ENCODE peak calls at places on chromosome 10, in five cellular contexts. One of them, this sample, is unnamed.
A peak's percentile ranks its signal among the peaks of the same experiment; 100 is the strongest.

GRCh38 chr10:28674782-28675181 is 2.5 kb upstream of the BAMBI start:
- DNase-seq in myocyte: no peak
- DNase-seq in central memory CD4-positive, alpha-beta T cell: no peak
- DNase-seq in AG04450: no peak
- DNase-seq in testis: no peak
- DNase-seq in this sample: no peak

GRCh38 chr10:122034149-122034756 is 45.3 kb downstream of the TACC2 start:
- DNase-seq in myocyte: no peak
- DNase-seq in central memory CD4-positive, alpha-beta T cell: no peak
- DNase-seq in AG04450: no peak
- DNase-seq in testis: no peak
- DNase-seq in this sample: no peak

GRCh38 chr10:15209827-15210509 is 41.5 kb upstream of the NMT2 start:
- DNase-seq in myocyte: peak; percentile 80
- DNase-seq in central memory CD4-positive, alpha-beta T cell: peak; percentile 63
- DNase-seq in AG04450: no peak
- DNase-seq in testis: peak; percentile 93
- DNase-seq in this sample: peak; percentile 69

GRCh38 chr10:50536617-50537252 is 87.0 kb downstream of the SGMS1 start:
- DNase-seq in myocyte: no peak
- DNase-seq in central memory CD4-positive, alpha-beta T cell: no peak
- DNase-seq in AG04450: no peak
- DNase-seq in testis: no peak
- DNase-seq in this sample: no peak

GRCh38 chr10:34319197-34319846 is 495.8 kb downstream of the PARD3 start:
- DNase-seq in myocyte: peak; percentile 53
- DNase-seq in central memory CD4-positive, alpha-beta T cell: no peak
- DNase-seq in AG04450: peak; percentile 90
- DNase-seq in testis: peak; percentile 21
- DNase-seq in this sample: no peak

GRCh38 chr10:63630085-63630927 is 109.1 kb downstream of the REEP3 start:
- DNase-seq in myocyte: peak; percentile 88
- DNase-seq in central memory CD4-positive, alpha-beta T cell: peak; percentile 72
- DNase-seq in AG04450: peak; percentile 90
- DNase-seq in testis: peak; percentile 87
- DNase-seq in this sample: peak; percentile 40

GRCh38 chr10:17088118-17088806 is 41.3 kb downstream of the CUBN start:
- DNase-seq in myocyte: no peak
- DNase-seq in central memory CD4-positive, alpha-beta T cell: no peak
- DNase-seq in AG04450: peak; percentile 37
- DNase-seq in testis: no peak
- DNase-seq in this sample: no peak

GRCh38 chr10:22823109-22823508 is 104.7 kb upstream of the ARMC3 start:
- DNase-seq in myocyte: peak; percentile 55
- DNase-seq in central memory CD4-positive, alpha-beta T cell: no peak
- DNase-seq in AG04450: no peak
- DNase-seq in testis: no peak
- DNase-seq in this sample: no peak

GRCh38 chr10:45557275-45557905 is 115.2 kb downstream of the ZFAND4 start:
- DNase-seq in myocyte: no peak
- DNase-seq in central memory CD4-positive, alpha-beta T cell: no peak
- DNase-seq in AG04450: no peak
- DNase-seq in testis: no peak
- DNase-seq in this sample: peak; percentile 57

GRCh38 chr10:33015798-33016547 is 57.9 kb upstream of the ITGB1 start:
- DNase-seq in myocyte: peak; percentile 76
- DNase-seq in central memory CD4-positive, alpha-beta T cell: no peak
- DNase-seq in AG04450: no peak
- DNase-seq in testis: no peak
- DNase-seq in this sample: no peak

GRCh38 chr10:7239312-7239985 is 171.4 kb downstream of the SFMBT2 start:
- DNase-seq in myocyte: no peak
- DNase-seq in central memory CD4-positive, alpha-beta T cell: no peak
- DNase-seq in AG04450: no peak
- DNase-seq in testis: no peak
- DNase-seq in this sample: peak; percentile 71

GRCh38 chr10:24944512-24945255 is 7.7 kb downstream of the PRTFDC1 start:
- DNase-seq in myocyte: peak; percentile 92
- DNase-seq in central memory CD4-positive, alpha-beta T cell: no peak
- DNase-seq in AG04450: no peak
- DNase-seq in testis: no peak
- DNase-seq in this sample: no peak

GRCh38 chr10:12448729-12449391 is 99.5 kb downstream of the CAMK1D start:
- DNase-seq in myocyte: peak; percentile 70
- DNase-seq in central memory CD4-positive, alpha-beta T cell: peak; percentile 93
- DNase-seq in AG04450: peak; percentile 69
- DNase-seq in testis: peak; percentile 47
- DNase-seq in this sample: peak; percentile 84

GRCh38 chr10:14879055-14879800 is 562 bp downstream of the SUV39H2 start:
- DNase-seq in myocyte: no peak
- DNase-seq in central memory CD4-positive, alpha-beta T cell: peak; percentile 37
- DNase-seq in AG04450: no peak
- DNase-seq in testis: peak; percentile 35
- DNase-seq in this sample: peak; percentile 34

GRCh38 chr10:128854965-128855364 is 612.1 kb upstream of the MGMT start:
- DNase-seq in myocyte: no peak
- DNase-seq in central memory CD4-positive, alpha-beta T cell: no peak
- DNase-seq in AG04450: no peak
- DNase-seq in testis: peak; percentile 90
- DNase-seq in this sample: no peak

GRCh38 chr10:1004294-1004693 is 16.1 kb downstream of the GTPBP4 start:
- DNase-seq in myocyte: peak; percentile 45
- DNase-seq in central memory CD4-positive, alpha-beta T cell: no peak
- DNase-seq in AG04450: no peak
- DNase-seq in testis: no peak
- DNase-seq in this sample: no peak

GRCh38 chr10:108112218-108112617 is 947.7 kb upstream of the SORCS1 start:
- DNase-seq in myocyte: no peak
- DNase-seq in central memory CD4-positive, alpha-beta T cell: no peak
- DNase-seq in AG04450: no peak
- DNase-seq in testis: no peak
- DNase-seq in this sample: no peak

GRCh38 chr10:118564114-118564513 is 31.3 kb downstream of the PRLHR start:
- DNase-seq in myocyte: no peak
- DNase-seq in central memory CD4-positive, alpha-beta T cell: no peak
- DNase-seq in AG04450: no peak
- DNase-seq in testis: no peak
- DNase-seq in this sample: no peak

GRCh38 chr10:48567346-48567745 is 37.5 kb downstream of the ARHGAP22 start:
- DNase-seq in myocyte: no peak
- DNase-seq in central memory CD4-positive, alpha-beta T cell: no peak
- DNase-seq in AG04450: no peak
- DNase-seq in testis: no peak
- DNase-seq in this sample: no peak

GRCh38 chr10:84140036-84140379 is 699 bp downstream of the GHITM start:
- DNase-seq in myocyte: peak; percentile 12
- DNase-seq in central memory CD4-positive, alpha-beta T cell: no peak
- DNase-seq in AG04450: no peak
- DNase-seq in testis: peak; percentile 43
- DNase-seq in this sample: no peak

GRCh38 chr10:60334991-60335390 is 54.7 kb downstream of the ANK3 start:
- DNase-seq in myocyte: no peak
- DNase-seq in central memory CD4-positive, alpha-beta T cell: no peak
- DNase-seq in AG04450: no peak
- DNase-seq in testis: no peak
- DNase-seq in this sample: no peak

GRCh38 chr10:119759832-119760231 is 34.0 kb downstream of the INPP5F start:
- DNase-seq in myocyte: no peak
- DNase-seq in central memory CD4-positive, alpha-beta T cell: no peak
- DNase-seq in AG04450: no peak
- DNase-seq in testis: no peak
- DNase-seq in this sample: no peak

GRCh38 chr10:77355844-77356243 is 281.8 kb downstream of the KCNMA1 start:
- DNase-seq in myocyte: no peak
- DNase-seq in central memory CD4-positive, alpha-beta T cell: no peak
- DNase-seq in AG04450: peak; percentile 64
- DNase-seq in testis: no peak
- DNase-seq in this sample: no peak

GRCh38 chr10:89789188-89789587 is 87.8 kb downstream of the KIF20B start:
- DNase-seq in myocyte: no peak
- DNase-seq in central memory CD4-positive, alpha-beta T cell: no peak
- DNase-seq in AG04450: no peak
- DNase-seq in testis: no peak
- DNase-seq in this sample: no peak